ENCODE peak calls at places on chromosomes 3 and 15, in five cellular contexts. D, Z, N, H and J are unnamed samples.

GRCh38 chr3:172074578-172074977 is 35.2 kb downstream of the FNDC3B start:
- DNase-seq in D (no peak), Z (no peak), N (no peak), H (no peak), J (no peak)

GRCh38 chr3:111315911-111316310 is 226.1 kb upstream of the CD96 start:
- DNase-seq in D (no peak), Z (no peak), N (no peak), H (peak), J (no peak)

GRCh38 chr15:100842756-100843730 is 36.6 kb upstream of the ALDH1A3 start:
- DNase-seq in D (no peak), Z (no peak), N (peak), H (no peak), J (no peak)

GRCh38 chr3:126811530-126811929 is 107.5 kb downstream of the CHCHD6 start:
- DNase-seq in D (no peak), Z (no peak), N (peak), H (no peak), J (no peak)

GRCh38 chr3:24683511-24684384 is 189.1 kb upstream of the THRB start:
- DNase-seq in D (no peak), Z (no peak), N (peak), H (peak), J (no peak)

GRCh38 chr3:142961539-142961938 is 1.9 kb downstream of the PAQR9 start:
- DNase-seq in D (no peak), Z (no peak), N (no peak), H (no peak), J (no peak)

GRCh38 chr3:115245437-115245836 is 98.3 kb upstream of the ZBTB20 start:
- DNase-seq in D (no peak), Z (no peak), N (peak), H (peak), J (no peak)

GRCh38 chr15:52069559-52069958 is 43.0 kb downstream of the BCL2L10 start:
- DNase-seq in D (no peak), Z (no peak), N (no peak), H (peak), J (no peak)

GRCh38 chr15:88335074-88335473 is 78.5 kb upstream of the NTRK3 start:
- DNase-seq in D (no peak), Z (no peak), N (no peak), H (no peak), J (no peak)

GRCh38 chr3:186754006-186754405 is 29.4 kb upstream of the EIF4A2 start:
- DNase-seq in D (no peak), Z (no peak), N (no peak), H (no peak), J (no peak)

GRCh38 chr15:78906310-78906608 is 33.6 kb downstream of the MORF4L1 start:
- DNase-seq in D (no peak), Z (no peak), N (peak), H (peak), J (no peak)

GRCh38 chr3:157119369-157119951 is 40.5 kb downstream of the CCNL1 start:
- DNase-seq in D (no peak), Z (no peak), N (no peak), H (no peak), J (no peak)

GRCh38 chr3:126346466-126346865 is 10.7 kb downstream of the KLF15 start:
- DNase-seq in D (no peak), Z (peak), N (no peak), H (no peak), J (peak)

GRCh38 chr3:139695007-139695406 is 17.2 kb upstream of the NMNAT3 start:
- DNase-seq in D (no peak), Z (no peak), N (no peak), H (no peak), J (no peak)

GRCh38 chr3:100982710-100983109 is 10.5 kb downstream of the ABI3BP start:
- DNase-seq in D (no peak), Z (no peak), N (peak), H (no peak), J (no peak)